ENCODE peak calls at places on chromosome 22, in four cellular contexts. Z is GM06990, L is skeletal muscle cell, O is esophagus squamous epithelium. R is an unnamed sample.

GRCh38 chr22:23534851-23535717 is 45.0 kb downstream of the IGLL1 start:
- DNase-seq in O (no peak), Z (no peak), L (no peak), R (no peak)

GRCh38 chr22:22666307-22667091 is 22.1 kb downstream of the GGTLC2 start:
- DNase-seq in O (no peak), Z (no peak), L (no peak), R (no peak)

GRCh38 chr22:37032535-37033460 is 13.3 kb downstream of the MPST start:
- DNase-seq in Z (no peak), L (no peak), O (no peak), R (peak; percentile 86)

GRCh38 chr22:39943366-39943765 is 16.8 kb upstream of the TMA7B start:
- DNase-seq in Z (no peak), O (no peak), L (no peak), R (no peak)

GRCh38 chr22:32494971-32495370 is 20.4 kb downstream of the FBXO7 start:
- DNase-seq in O (no peak), L (no peak), Z (no peak), R (no peak)

GRCh38 chr22:19397729-19398094 is 33.8 kb downstream of the HIRA start:
- DNase-seq in Z (no peak), L (no peak), O (no peak), R (no peak)

GRCh38 chr22:27170491-27170890 is 513.1 kb downstream of the MIAT start:
- DNase-seq in L (peak; percentile 90), Z (no peak), O (no peak), R (peak; percentile 13)

GRCh38 chr22:27636716-27637503 is 164.6 kb downstream of the MN1 start:
- DNase-seq in L (no peak), Z (no peak), O (no peak), R (no peak)

GRCh38 chr22:23564276-23564675 is 15.8 kb downstream of the IGLL1 start:
- DNase-seq in O (no peak), L (no peak), Z (no peak), R (no peak)

GRCh38 chr22:22519591-22519990 is 479 bp downstream of the ZNF280A start:
- DNase-seq in O (no peak), Z (no peak), L (no peak), R (no peak)

GRCh38 chr22:19579880-19580279 is 55.7 kb upstream of the CLDN5 start:
- DNase-seq in O (no peak), Z (no peak), L (no peak), R (no peak)

GRCh38 chr22:30015846-30016245 is 64.4 kb upstream of the HORMAD2 start:
- DNase-seq in O (no peak), L (peak; percentile 33), Z (no peak), R (no peak)

GRCh38 chr22:43187171-43188099 is 501 bp upstream of the TTLL12 start:
- DNase-seq in O (peak; percentile 76), Z (peak; percentile 99), L (peak; percentile 74), R (peak; percentile 97)

GRCh38 chr22:25637672-25638071 is 73.2 kb downstream of the GRK3 start:
- DNase-seq in L (no peak), O (no peak), Z (no peak), R (no peak)

GRCh38 chr22:43000441-43001175 is 14.3 kb downstream of the PACSIN2 start:
- DNase-seq in L (no peak), O (no peak), Z (no peak), R (no peak)

GRCh38 chr22:38298312-38299000 is 18.8 kb downstream of the CSNK1E start:
- DNase-seq in O (no peak), Z (no peak), L (peak; percentile 95), R (no peak)

GRCh38 chr22:30609260-30610185 is 2.5 kb downstream of the TCN2 start:
- DNase-seq in Z (peak; percentile 47), L (peak; percentile 61), O (no peak), R (peak; percentile 52)

GRCh38 chr22:40791241-40791640 is 27.9 kb downstream of the SLC25A17 start:
- DNase-seq in L (no peak), Z (no peak), O (no peak), R (no peak)

GRCh38 chr22:45185718-45186511 is 22.2 kb downstream of the NUP50 start:
- DNase-seq in Z (no peak), L (no peak), O (no peak), R (no peak)

GRCh38 chr22:30397656-30398635 is 1.1 kb downstream of the SEC14L2 start:
- DNase-seq in O (no peak), L (no peak), Z (no peak), R (no peak)

GRCh38 chr22:31943206-31943975 is 944 bp upstream of the YWHAH start:
- DNase-seq in L (no peak), O (no peak), Z (no peak), R (peak; percentile 25)

GRCh38 chr22:30523646-30524489 is 18.4 kb upstream of the SEC14L4 start:
- DNase-seq in O (no peak), Z (no peak), L (no peak), R (no peak)

GRCh38 chr22:27377501-27377900 is 424.1 kb downstream of the MN1 start:
- DNase-seq in Z (no peak), L (no peak), O (no peak), R (no peak)

GRCh38 chr22:33006220-33006954 is 51.8 kb downstream of the SYN3 start:
- DNase-seq in Z (no peak), L (no peak), O (no peak), R (no peak)

GRCh38 chr22:23762866-23763578 is at the start of gene C22orf15:
- DNase-seq in O (no peak), Z (no peak), L (no peak), R (no peak)

GRCh38 chr22:31289335-31289734 is 3.0 kb downstream of the PIK3IP1 start:
- DNase-seq in Z (no peak), O (no peak), L (no peak), R (no peak)

GRCh38 chr22:18998998-18999397 is 62.9 kb upstream of the PRODH start:
- DNase-seq in Z (no peak), O (no peak), L (no peak), R (no peak)

GRCh38 chr22:38419864-38420172 is 35.2 kb downstream of the KCNJ4 start:
- DNase-seq in O (no peak), Z (no peak), L (no peak), R (peak; percentile 26)

GRCh38 chr22:22884888-22885840 is 2.5 kb upstream of the IGLL5 start:
- DNase-seq in O (no peak), L (no peak), Z (peak; percentile 84), R (no peak)

GRCh38 chr22:22848364-22848866 is 39.2 kb upstream of the IGLL5 start:
- DNase-seq in L (no peak), Z (no peak), O (no peak), R (peak; percentile 76)

GRCh38 chr22:20062766-20063083 is 17.3 kb upstream of the DGCR8 start:
- DNase-seq in Z (no peak), L (no peak), O (no peak), R (no peak)

GRCh38 chr22:24441406-24442351 is 14.3 kb downstream of the ADORA2A start:
- DNase-seq in Z (no peak), L (no peak), O (no peak), R (no peak)

GRCh38 chr22:29716814-29717213 is 3.0 kb upstream of the CABP7 start:
- DNase-seq in L (peak; percentile 33), O (no peak), Z (no peak), R (no peak)

GRCh38 chr22:29670615-29671014 is 49.2 kb upstream of the CABP7 start:
- DNase-seq in Z (no peak), L (no peak), O (no peak), R (no peak)

GRCh38 chr22:36298601-36299000 is 45.7 kb downstream of the APOL1 start:
- DNase-seq in L (no peak), O (no peak), Z (no peak), R (no peak)

GRCh38 chr22:50272103-50272782 is 2.1 kb upstream of the MAPK11 start:
- DNase-seq in L (no peak), O (no peak), Z (no peak), R (no peak)
- H3K4me3 ChIP-seq in L (no peak overlapping the region), O (peak overlapping the region; percentile 62), Z (no peak overlapping the region), R (no peak overlapping the region)

GRCh38 chr22:46734830-46735453 is 3.1 kb downstream of the CERK start:
- DNase-seq in O (no peak), L (no peak), Z (peak; percentile 65), R (peak; percentile 53)

GRCh38 chr22:46737976-46738641 is at the start of gene CERK:
- DNase-seq in O (no peak), Z (peak; percentile 71), L (peak; percentile 29), R (peak; percentile 83)

GRCh38 chr22:46737105-46737975 is 712 bp downstream of the CERK start:
- DNase-seq in Z (peak; percentile 69), O (no peak), L (no peak), R (peak; percentile 81)

GRCh38 chr22:46736705-46737104 is 1.3 kb downstream of the CERK start:
- DNase-seq in O (no peak), Z (no peak), L (no peak), R (no peak)

DNA sequence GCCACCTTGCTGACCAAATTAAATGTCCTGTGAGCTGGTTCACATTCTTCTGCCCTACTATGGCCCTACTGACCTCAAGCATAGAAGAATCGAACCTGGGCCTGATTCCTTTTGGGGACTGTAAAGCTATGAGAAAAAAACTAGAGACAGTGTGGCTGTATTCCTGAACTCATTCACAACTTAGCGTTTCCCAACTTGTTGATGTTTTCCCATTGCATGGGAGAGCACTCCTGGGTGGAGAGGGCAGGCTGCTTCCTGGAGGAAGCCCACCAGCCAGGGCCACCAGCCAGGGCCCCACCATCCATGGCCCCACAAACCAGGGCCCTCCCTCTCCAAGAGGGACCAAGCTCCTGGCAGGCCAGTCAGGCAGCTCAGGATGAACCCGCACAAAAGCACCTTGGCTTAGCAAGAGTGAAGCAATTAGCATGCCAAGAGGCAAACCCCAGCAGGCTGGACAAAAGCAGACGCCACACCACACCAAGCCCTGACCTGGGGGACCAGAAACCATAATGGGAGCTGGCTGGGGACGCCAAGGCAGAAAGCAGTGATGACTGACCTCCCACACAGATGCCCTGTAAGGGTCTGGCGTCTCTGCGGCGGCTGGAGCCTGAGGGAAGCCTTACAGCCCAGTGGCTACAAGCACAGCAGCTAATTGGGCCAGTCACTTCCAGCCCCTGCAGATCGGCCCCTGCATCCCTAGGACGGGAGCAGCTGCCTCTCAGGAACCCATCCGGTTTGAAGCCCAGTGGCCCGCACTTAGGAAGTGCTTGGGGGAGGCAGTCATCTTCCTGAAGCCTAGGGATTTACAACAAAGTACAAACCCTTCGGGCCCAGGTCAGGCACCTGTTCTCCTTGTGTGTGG is 2.1 kb downstream of the CERK start:
- DNase-seq in L (no peak), Z (no peak), O (no peak), R (no peak)
- H3K4me3 ChIP-seq in L (no peak overlapping the region), Z (peak overlapping the region; percentile 75), O (peak overlapping the region; percentile 97), R (no peak overlapping the region)

GRCh38 chr22:17982572-17983141 is 41.7 kb downstream of the MICAL3 start:
- DNase-seq in O (no peak), Z (no peak), L (no peak), R (no peak)

GRCh38 chr22:17981497-17981896 is 42.9 kb downstream of the MICAL3 start:
- DNase-seq in O (no peak), L (no peak), Z (no peak), R (no peak)

GRCh38 chr22:17980638-17981051 is 43.7 kb downstream of the MICAL3 start:
- DNase-seq in L (no peak), Z (peak; percentile 32), O (no peak), R (no peak)

GRCh38 chr22:17978027-17978426 is 46.3 kb downstream of the MICAL3 start:
- DNase-seq in O (no peak), Z (no peak), L (no peak), R (no peak)

GRCh38 chr22:17980013-17980510 is 44.3 kb downstream of the MICAL3 start:
- DNase-seq in O (no peak), Z (no peak), L (no peak), R (no peak)
- H3K4me3 ChIP-seq in O (no peak overlapping the region), Z (no peak overlapping the region), L (no peak overlapping the region), R (no peak overlapping the region)

GRCh38 chr22:47696776-47697175 is 934.3 kb downstream of the TBC1D22A start:
- DNase-seq in Z (no peak), O (no peak), L (no peak), R (no peak)
- H3K4me3 ChIP-seq in Z (no peak overlapping the region), O (no peak overlapping the region), L (no peak overlapping the region), R (no peak overlapping the region)

R was measured in pancreas.